ENCODE peak calls at places on chromosome 11, in five cellular contexts. R, L, T, K and F are unnamed samples.

GRCh38 chr11:64970731-64971151 is 1.2 kb downstream of the MAJIN start:
- DNase-seq in L (no peak), R (peak), K (no peak), T (no peak), F (no peak)

GRCh38 chr11:47415949-47416472 is 7.6 kb downstream of the SLC39A13 start:
- DNase-seq in R (peak), T (no peak), K (no peak), L (peak), F (peak)

GRCh38 chr11:72446929-72447753 is 12.8 kb upstream of the CLPB start:
- DNase-seq in R (no peak), K (no peak), T (no peak), L (no peak), F (no peak)

GRCh38 chr11:130032931-130033330 is 30.3 kb upstream of the PRDM10 start:
- DNase-seq in K (no peak), T (no peak), R (no peak), L (no peak), F (no peak)

GRCh38 chr11:14904745-14905103 is 12.7 kb upstream of the CYP2R1 start:
- DNase-seq in R (peak), L (peak), K (peak), T (peak), F (peak)

GRCh38 chr11:394034-394857 is at the start of gene PKP3:
- DNase-seq in T (no peak), L (no peak), R (peak), K (no peak), F (peak)

GRCh38 chr11:2464451-2465165 is 19.8 kb downstream of the KCNQ1 start:
- DNase-seq in R (no peak), K (no peak), T (no peak), L (no peak), F (no peak)

GRCh38 chr11:75035911-75036536 is 47.3 kb downstream of the NEU3 start:
- DNase-seq in T (peak), L (no peak), R (peak), K (no peak), F (no peak)

GRCh38 chr11:2576116-2576515 is 123.7 kb downstream of the KCNQ1OT1 start:
- DNase-seq in L (no peak), K (no peak), T (no peak), R (no peak), F (peak)

GRCh38 chr11:117456027-117456720 is 128.5 kb downstream of the CEP164 start:
- DNase-seq in K (no peak), L (no peak), R (no peak), T (no peak), F (no peak)

GRCh38 chr11:10302294-10302743 is 2.6 kb upstream of the ADM start:
- DNase-seq in L (no peak), K (no peak), T (no peak), R (no peak), F (no peak)

GRCh38 chr11:68978931-68979591 is 1.7 kb downstream of the MRGPRD start:
- DNase-seq in K (no peak), R (no peak), T (no peak), L (no peak), F (peak)

GRCh38 chr11:2761131-2762030 is 61.6 kb upstream of the KCNQ1OT1 start:
- DNase-seq in K (no peak), T (peak), R (no peak), L (no peak), F (peak)

GRCh38 chr11:96817488-96817887 is 427.7 kb downstream of the JRKL start:
- DNase-seq in L (no peak), K (no peak), R (no peak), T (no peak), F (no peak)

GRCh38 chr11:61594907-61595257 is 14.0 kb upstream of the SYT7 start:
- DNase-seq in R (no peak), L (no peak), T (no peak), K (no peak), F (no peak)

GRCh38 chr11:78022397-78023396 is at the start of gene KCTD14:
- DNase-seq in L (no peak), K (no peak), T (peak), R (peak), F (peak)

GRCh38 chr11:68169442-68169841 is 43.7 kb downstream of the KMT5B start:
- DNase-seq in L (no peak), T (no peak), R (no peak), K (no peak), F (no peak)

GRCh38 chr11:35927730-35928129 is 16.1 kb upstream of the LDLRAD3 start:
- DNase-seq in K (no peak), T (no peak), L (peak), R (peak), F (peak)

GRCh38 chr11:123430736-123431356 is 777 bp downstream of the GRAMD1B start:
- DNase-seq in L (peak), K (peak), R (peak), T (peak), F (peak)

GRCh38 chr11:83257638-83258229 is 28.4 kb downstream of the CCDC90B start:
- DNase-seq in R (peak), T (no peak), L (no peak), K (no peak), F (no peak)

GRCh38 chr11:19907839-19908238 is 195.2 kb downstream of the NAV2 start:
- DNase-seq in L (no peak), R (no peak), T (no peak), K (no peak), F (no peak)

GRCh38 chr11:125892071-125892470 is 4.6 kb downstream of the HYLS1 start:
- DNase-seq in L (no peak), T (no peak), K (no peak), R (no peak), F (no peak)

GRCh38 chr11:101362643-101363042 is 221.2 kb downstream of the TRPC6 start:
- DNase-seq in L (no peak), K (no peak), R (no peak), T (no peak), F (no peak)

GRCh38 chr11:29210426-29210825 is 806.4 kb downstream of the KCNA4 start:
- DNase-seq in L (no peak), K (no peak), R (no peak), T (no peak), F (no peak)

GRCh38 chr11:84886344-84886743 is 740.8 kb downstream of the DLG2 start:
- DNase-seq in R (no peak), L (no peak), T (no peak), K (no peak), F (no peak)

GRCh38 chr11:65078151-65078550 is 5.7 kb downstream of the CDCA5 start:
- DNase-seq in K (peak), R (peak), T (peak), L (no peak), F (peak)

GRCh38 chr11:41950470-41951143 is 491.2 kb upstream of the LRRC4C start:
- DNase-seq in L (no peak), K (no peak), R (no peak), T (no peak), F (no peak)

GRCh38 chr11:16997624-16998023 is 16.6 kb downstream of the PLEKHA7 start:
- DNase-seq in L (peak), K (no peak), T (no peak), R (no peak), F (no peak)

GRCh38 chr11:8765294-8765693 is 82.7 kb downstream of the RPL27A start:
- DNase-seq in R (no peak), T (no peak), L (no peak), K (no peak), F (no peak)

GRCh38 chr11:73991471-73992006 is 8.9 kb upstream of the UCP2 start:
- DNase-seq in L (no peak), R (no peak), K (no peak), T (no peak), F (no peak)

GRCh38 chr11:73866586-73866996 is 10.1 kb downstream of the COA4 start:
- DNase-seq in L (no peak), K (no peak), T (no peak), R (no peak), F (no peak)

GRCh38 chr11:93123351-93123898 is 74.4 kb downstream of the SLC36A4 start:
- DNase-seq in K (no peak), L (peak), T (no peak), R (no peak), F (no peak)

GRCh38 chr11:98835336-98835735 is 185.4 kb upstream of the CNTN5 start:
- DNase-seq in T (no peak), K (no peak), R (no peak), L (no peak), F (no peak)

GRCh38 chr11:117915219-117915618 is 14.0 kb downstream of the TMPRSS13 start:
- DNase-seq in K (no peak), R (no peak), L (no peak), T (no peak), F (no peak)

GRCh38 chr11:113493205-113493604 is 18.0 kb upstream of the DRD2 start:
- DNase-seq in R (no peak), K (no peak), L (no peak), T (no peak), F (no peak)